ENCODE peak calls at places on chromosomes 11 and 22, in eight cellular contexts. One of them, this sample, is unnamed.
A peak's percentile ranks its signal among the peaks of the same experiment; 100 is the strongest.

GRCh38 chr11:10476342-10476741 is 21.3 kb downstream of the AMPD3 start:
- DNase-seq in prostate gland: no peak
- DNase-seq in astrocyte of the spinal cord: no peak
- DNase-seq in lower leg skin: no peak
- DNase-seq in progenitor cell of endocrine pancreas: no peak
- DNase-seq in fibroblast of lung: no peak
- DNase-seq in epithelial cell of esophagus: peak; percentile 31
- DNase-seq in RWPE1: no peak
- DNase-seq in this sample: no peak

GRCh38 chr11:104728927-104729326 is 169.3 kb downstream of the CASP12 start:
- DNase-seq in progenitor cell of endocrine pancreas: no peak
- DNase-seq in lower leg skin: no peak
- DNase-seq in astrocyte of the spinal cord: no peak
- DNase-seq in prostate gland: no peak
- DNase-seq in RWPE1: no peak
- DNase-seq in epithelial cell of esophagus: no peak
- DNase-seq in fibroblast of lung: no peak
- DNase-seq in this sample: no peak

GRCh38 chr11:99277281-99277680 is 256.5 kb downstream of the CNTN5 start:
- DNase-seq in astrocyte of the spinal cord: no peak
- DNase-seq in lower leg skin: no peak
- DNase-seq in RWPE1: no peak
- DNase-seq in fibroblast of lung: no peak
- DNase-seq in epithelial cell of esophagus: peak; percentile 50
- DNase-seq in prostate gland: no peak
- DNase-seq in progenitor cell of endocrine pancreas: no peak
- DNase-seq in this sample: no peak

GRCh38 chr11:101715281-101715680 is 131.5 kb upstream of the TRPC6 start:
- DNase-seq in RWPE1: no peak
- DNase-seq in astrocyte of the spinal cord: no peak
- DNase-seq in progenitor cell of endocrine pancreas: no peak
- DNase-seq in fibroblast of lung: peak; percentile 55
- DNase-seq in lower leg skin: no peak
- DNase-seq in epithelial cell of esophagus: peak; percentile 85
- DNase-seq in prostate gland: no peak
- DNase-seq in this sample: no peak

GRCh38 chr11:16347928-16348685 is 8.2 kb downstream of the SOX6 start:
- DNase-seq in RWPE1: no peak
- DNase-seq in lower leg skin: no peak
- DNase-seq in epithelial cell of esophagus: peak; percentile 55
- DNase-seq in fibroblast of lung: peak; percentile 2
- DNase-seq in astrocyte of the spinal cord: peak; percentile 16
- DNase-seq in progenitor cell of endocrine pancreas: no peak
- DNase-seq in prostate gland: no peak
- DNase-seq in this sample: no peak

GRCh38 chr22:26461188-26461810 is 22.3 kb downstream of the HPS4 start:
- DNase-seq in prostate gland: peak; percentile 54
- DNase-seq in RWPE1: peak; percentile 47
- DNase-seq in fibroblast of lung: peak; percentile 37
- DNase-seq in astrocyte of the spinal cord: no peak
- DNase-seq in lower leg skin: no peak
- DNase-seq in epithelial cell of esophagus: peak; percentile 55
- DNase-seq in progenitor cell of endocrine pancreas: peak; percentile 62
- DNase-seq in this sample: no peak

GRCh38 chr11:60763692-60764369 is 7.2 kb downstream of the MS4A15 start:
- DNase-seq in progenitor cell of endocrine pancreas: no peak
- DNase-seq in epithelial cell of esophagus: no peak
- DNase-seq in fibroblast of lung: no peak
- DNase-seq in RWPE1: no peak
- DNase-seq in prostate gland: no peak
- DNase-seq in lower leg skin: no peak
- DNase-seq in astrocyte of the spinal cord: no peak
- DNase-seq in this sample: peak; percentile 55

GRCh38 chr11:69529001-69529400 is 47.5 kb downstream of the LINC01488 start:
- DNase-seq in lower leg skin: no peak
- DNase-seq in RWPE1: no peak
- DNase-seq in progenitor cell of endocrine pancreas: no peak
- DNase-seq in astrocyte of the spinal cord: no peak
- DNase-seq in fibroblast of lung: no peak
- DNase-seq in epithelial cell of esophagus: no peak
- DNase-seq in prostate gland: no peak
- DNase-seq in this sample: no peak

GRCh38 chr11:73295259-73295995 is 12.6 kb upstream of the ARHGEF17 start:
- DNase-seq in epithelial cell of esophagus: peak; percentile 81
- DNase-seq in fibroblast of lung: peak; percentile 68
- DNase-seq in prostate gland: peak; percentile 39
- DNase-seq in RWPE1: peak; percentile 19
- DNase-seq in astrocyte of the spinal cord: peak; percentile 78
- DNase-seq in progenitor cell of endocrine pancreas: peak; percentile 71
- DNase-seq in lower leg skin: no peak
- DNase-seq in this sample: no peak

GRCh38 chr22:35098921-35099320 is 33.0 kb downstream of the ISX start:
- DNase-seq in RWPE1: no peak
- DNase-seq in progenitor cell of endocrine pancreas: no peak
- DNase-seq in fibroblast of lung: no peak
- DNase-seq in astrocyte of the spinal cord: no peak
- DNase-seq in prostate gland: no peak
- DNase-seq in lower leg skin: no peak
- DNase-seq in epithelial cell of esophagus: no peak
- DNase-seq in this sample: no peak

GRCh38 chr22:24566899-24567511 is 11.2 kb downstream of the SNRPD3 start:
- DNase-seq in epithelial cell of esophagus: no peak
- DNase-seq in prostate gland: no peak
- DNase-seq in fibroblast of lung: no peak
- DNase-seq in progenitor cell of endocrine pancreas: no peak
- DNase-seq in lower leg skin: no peak
- DNase-seq in astrocyte of the spinal cord: no peak
- DNase-seq in RWPE1: no peak
- DNase-seq in this sample: no peak

GRCh38 chr22:41910599-41911291 is 4.1 kb downstream of the SHISA8 start:
- DNase-seq in RWPE1: no peak
- DNase-seq in progenitor cell of endocrine pancreas: no peak
- DNase-seq in epithelial cell of esophagus: peak; percentile 38
- DNase-seq in prostate gland: peak; percentile 27
- DNase-seq in lower leg skin: no peak
- DNase-seq in astrocyte of the spinal cord: no peak
- DNase-seq in fibroblast of lung: no peak
- DNase-seq in this sample: peak; percentile 25

GRCh38 chr11:128098840-128099239 is 488.5 kb downstream of the ETS1 start:
- DNase-seq in fibroblast of lung: no peak
- DNase-seq in astrocyte of the spinal cord: no peak
- DNase-seq in prostate gland: no peak
- DNase-seq in RWPE1: no peak
- DNase-seq in progenitor cell of endocrine pancreas: no peak
- DNase-seq in lower leg skin: no peak
- DNase-seq in epithelial cell of esophagus: no peak
- DNase-seq in this sample: no peak

GRCh38 chr11:20041499-20041898 is 118.8 kb downstream of the DBX1 start:
- DNase-seq in epithelial cell of esophagus: no peak
- DNase-seq in RWPE1: no peak
- DNase-seq in fibroblast of lung: no peak
- DNase-seq in prostate gland: no peak
- DNase-seq in lower leg skin: no peak
- DNase-seq in progenitor cell of endocrine pancreas: no peak
- DNase-seq in astrocyte of the spinal cord: no peak
- DNase-seq in this sample: no peak

GRCh38 chr22:32823024-32823730 is 21.7 kb downstream of the TIMP3 start:
- DNase-seq in astrocyte of the spinal cord: peak; percentile 45
- DNase-seq in lower leg skin: no peak
- DNase-seq in fibroblast of lung: no peak
- DNase-seq in RWPE1: no peak
- DNase-seq in epithelial cell of esophagus: peak; percentile 61
- DNase-seq in progenitor cell of endocrine pancreas: peak; percentile 37
- DNase-seq in prostate gland: no peak
- DNase-seq in this sample: no peak
- TF ChIP-seq CTCF in astrocyte of the spinal cord: peak; percentile 63
- TF ChIP-seq CTCF in lower leg skin: no peak
- TF ChIP-seq CTCF in fibroblast of lung: peak; percentile 49
- TF ChIP-seq CTCF in RWPE1: no peak
- TF ChIP-seq CTCF in epithelial cell of esophagus: peak; percentile 58
- TF ChIP-seq CTCF in progenitor cell of endocrine pancreas: peak; percentile 73
- TF ChIP-seq CTCF in prostate gland: no peak
- TF ChIP-seq CTCF in this sample: peak; percentile 66

GRCh38 chr11:65498727-65498976 is 193 bp upstream of the MALAT1 start:
- DNase-seq in lower leg skin: no peak
- DNase-seq in fibroblast of lung: no peak
- DNase-seq in RWPE1: no peak
- DNase-seq in astrocyte of the spinal cord: no peak
- DNase-seq in epithelial cell of esophagus: no peak
- DNase-seq in progenitor cell of endocrine pancreas: no peak
- DNase-seq in prostate gland: no peak
- DNase-seq in this sample: no peak

GRCh38 chr11:65497141-65498041 is 1.5 kb upstream of the MALAT1 start:
- DNase-seq in prostate gland: peak; percentile 97
- DNase-seq in lower leg skin: peak; percentile 97
- DNase-seq in epithelial cell of esophagus: peak; percentile 99
- DNase-seq in RWPE1: peak; percentile 87
- DNase-seq in fibroblast of lung: peak; percentile 99
- DNase-seq in progenitor cell of endocrine pancreas: peak; percentile 98
- DNase-seq in astrocyte of the spinal cord: peak; percentile 99
- DNase-seq in this sample: peak; percentile 100

GRCh38 chr11:65498977-65499712 is at the start of gene MALAT1:
- DNase-seq in lower leg skin: peak; percentile 94
- DNase-seq in prostate gland: peak; percentile 92
- DNase-seq in RWPE1: peak; percentile 60
- DNase-seq in progenitor cell of endocrine pancreas: peak; percentile 93
- DNase-seq in epithelial cell of esophagus: peak; percentile 93
- DNase-seq in fibroblast of lung: peak; percentile 98
- DNase-seq in astrocyte of the spinal cord: peak; percentile 96
- DNase-seq in this sample: peak; percentile 92

GRCh38 chr11:65498042-65498726 is 661 bp upstream of the MALAT1 start:
- DNase-seq in progenitor cell of endocrine pancreas: no peak
- DNase-seq in fibroblast of lung: peak; percentile 79
- DNase-seq in prostate gland: no peak
- DNase-seq in RWPE1: no peak
- DNase-seq in lower leg skin: no peak
- DNase-seq in epithelial cell of esophagus: peak; percentile 69
- DNase-seq in astrocyte of the spinal cord: no peak
- DNase-seq in this sample: peak; percentile 69

DNA sequence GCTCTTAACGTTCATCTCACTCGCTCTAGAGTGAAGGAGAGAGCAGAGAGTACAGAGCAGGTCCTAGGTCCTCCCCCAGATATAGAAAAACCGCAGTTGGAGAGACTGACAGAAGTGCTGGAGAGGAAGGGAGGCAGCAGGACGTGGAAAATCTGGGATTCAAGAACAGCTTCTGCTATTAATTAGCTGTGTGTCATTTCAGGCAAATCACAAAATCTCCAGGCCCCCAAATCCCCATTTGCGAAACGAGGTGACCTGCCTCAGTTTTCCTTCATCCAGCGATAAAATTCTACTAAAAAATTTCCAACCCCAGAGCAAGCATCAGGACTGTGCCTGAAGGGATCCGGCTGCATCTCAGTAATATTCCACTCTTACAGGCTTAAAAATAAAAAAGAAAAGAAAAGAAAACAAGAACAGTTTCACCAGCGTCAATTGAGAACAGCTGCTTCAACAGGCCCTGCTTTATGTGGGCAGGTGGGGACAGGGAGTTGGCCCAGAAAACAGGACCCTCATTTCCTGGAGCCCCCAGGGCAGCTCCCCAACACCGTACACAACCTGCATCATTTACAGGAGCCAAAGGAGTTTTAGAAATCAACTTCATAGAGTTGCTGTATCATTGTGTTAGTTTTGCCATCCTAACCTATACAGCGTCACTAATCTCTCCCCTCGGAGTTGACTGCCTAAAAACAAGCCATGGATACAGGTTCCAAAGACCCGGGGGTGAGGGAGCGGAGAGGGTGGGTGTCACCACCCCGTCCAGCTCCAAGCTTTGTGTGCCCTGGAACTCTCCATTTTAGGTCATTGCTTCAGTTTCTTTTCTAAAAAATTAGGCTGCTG is 2.3 kb upstream of the MALAT1 start:
- DNase-seq in fibroblast of lung: peak; percentile 47
- DNase-seq in lower leg skin: no peak
- DNase-seq in RWPE1: no peak
- DNase-seq in progenitor cell of endocrine pancreas: no peak
- DNase-seq in epithelial cell of esophagus: peak; percentile 21
- DNase-seq in astrocyte of the spinal cord: peak; percentile 51
- DNase-seq in prostate gland: no peak
- DNase-seq in this sample: no peak
- TF ChIP-seq CTCF in fibroblast of lung: no peak
- TF ChIP-seq CTCF in lower leg skin: no peak
- TF ChIP-seq CTCF in RWPE1: no peak
- TF ChIP-seq CTCF in progenitor cell of endocrine pancreas: no peak
- TF ChIP-seq CTCF in epithelial cell of esophagus: no peak
- TF ChIP-seq CTCF in astrocyte of the spinal cord: no peak
- TF ChIP-seq CTCF in prostate gland: no peak
- TF ChIP-seq CTCF in this sample: no peak

DNA sequence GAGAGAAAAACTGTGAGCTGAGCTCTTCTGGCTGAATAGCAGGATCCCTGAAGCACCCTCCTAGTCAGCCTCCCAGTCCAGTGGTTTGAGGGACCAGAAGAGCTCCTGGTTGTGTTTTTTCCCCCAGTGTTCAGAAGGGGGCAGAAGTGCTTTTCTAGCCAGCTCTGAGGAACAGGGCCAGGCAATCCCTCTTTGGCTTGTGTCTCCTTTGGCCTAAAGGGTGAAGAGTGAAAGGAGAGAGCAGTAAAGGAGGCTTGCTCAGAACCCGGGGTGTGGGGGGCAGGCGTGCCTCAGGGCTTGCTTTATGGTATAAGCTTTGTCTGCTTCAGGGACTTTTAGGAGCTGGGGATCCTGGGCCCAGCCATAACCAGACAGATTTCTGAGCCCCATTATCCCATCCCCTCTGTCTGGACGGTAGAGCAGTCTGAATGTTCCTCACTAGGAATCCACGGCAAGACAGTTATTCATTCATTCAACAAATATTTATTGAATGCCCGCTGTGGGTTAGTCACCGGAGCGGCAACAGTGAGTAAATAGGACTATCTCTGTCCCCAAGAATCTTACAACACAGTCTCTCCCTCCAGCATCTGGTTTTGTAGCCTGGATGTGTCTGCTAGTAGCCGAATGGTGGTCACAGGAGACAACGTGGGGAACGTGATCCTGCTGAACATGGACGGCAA is 14.5 kb downstream of the ACP2 start:
- DNase-seq in progenitor cell of endocrine pancreas: no peak
- DNase-seq in fibroblast of lung: peak; percentile 77
- DNase-seq in RWPE1: no peak
- DNase-seq in lower leg skin: no peak
- DNase-seq in astrocyte of the spinal cord: peak; percentile 68
- DNase-seq in prostate gland: no peak
- DNase-seq in epithelial cell of esophagus: peak; percentile 71
- DNase-seq in this sample: no peak
- TF ChIP-seq CTCF in progenitor cell of endocrine pancreas: no peak
- TF ChIP-seq CTCF in fibroblast of lung: peak; percentile 68
- TF ChIP-seq CTCF in RWPE1: no peak
- TF ChIP-seq CTCF in lower leg skin: no peak
- TF ChIP-seq CTCF in astrocyte of the spinal cord: peak; percentile 62
- TF ChIP-seq CTCF in prostate gland: no peak
- TF ChIP-seq CTCF in epithelial cell of esophagus: peak; percentile 23
- TF ChIP-seq CTCF in this sample: peak; percentile 9

DNA sequence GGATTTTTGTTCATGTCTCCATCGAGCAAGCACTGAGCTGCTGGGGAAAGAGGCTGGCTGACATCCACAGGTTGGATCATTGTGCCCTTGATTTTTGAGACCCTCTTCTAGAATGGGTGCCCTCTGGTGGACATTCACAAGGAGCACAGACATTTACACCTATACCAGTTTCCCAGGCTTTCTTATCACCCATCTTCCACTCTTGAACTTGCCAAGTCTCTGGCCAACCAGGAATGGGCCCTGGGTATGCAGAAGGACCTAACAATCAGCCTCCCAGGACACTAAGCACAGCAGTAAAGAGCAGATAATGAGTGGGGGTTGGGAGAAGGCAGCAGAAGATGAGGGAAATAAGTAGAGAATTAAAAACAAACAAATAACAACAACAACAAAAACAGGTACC is 5.7 kb upstream of the INTS4 start:
- DNase-seq in epithelial cell of esophagus: peak; percentile 72
- DNase-seq in fibroblast of lung: peak; percentile 82
- DNase-seq in progenitor cell of endocrine pancreas: peak; percentile 22
- DNase-seq in RWPE1: peak; percentile 51
- DNase-seq in astrocyte of the spinal cord: peak; percentile 76
- DNase-seq in prostate gland: peak; percentile 30
- DNase-seq in lower leg skin: no peak
- DNase-seq in this sample: no peak
- TF ChIP-seq CTCF in epithelial cell of esophagus: peak; percentile 76
- TF ChIP-seq CTCF in fibroblast of lung: peak; percentile 78
- TF ChIP-seq CTCF in progenitor cell of endocrine pancreas: peak; percentile 73
- TF ChIP-seq CTCF in RWPE1: peak; percentile 71
- TF ChIP-seq CTCF in astrocyte of the spinal cord: peak; percentile 77
- TF ChIP-seq CTCF in prostate gland: no peak
- TF ChIP-seq CTCF in lower leg skin: no peak
- TF ChIP-seq CTCF in this sample: peak; percentile 72

This sample was measured in GM06990.